ENCODE peak calls at places on chromosomes 5 and 9, in seven cellular contexts. One of them, this sample, is unnamed.

GRCh38 chr5:80592761-80593160 is 22.7 kb upstream of the ANKRD34B start:
- DNase-seq in tibial artery: no peak
- DNase-seq in heart left ventricle: no peak
- DNase-seq in adrenal gland: no peak
- DNase-seq in stomach: no peak
- DNase-seq in cardiac muscle cell: no peak
- DNase-seq in lung: no peak
- DNase-seq in this sample: no peak

GRCh38 chr5:147673276-147673675 is 109.3 kb downstream of the JAKMIP2 start:
- DNase-seq in tibial artery: no peak
- DNase-seq in heart left ventricle: peak; percentile 45
- DNase-seq in adrenal gland: no peak
- DNase-seq in stomach: no peak
- DNase-seq in cardiac muscle cell: no peak
- DNase-seq in lung: no peak
- DNase-seq in this sample: no peak

GRCh38 chr9:129557192-129558036 is 63.5 kb downstream of the C9orf50 start:
- DNase-seq in tibial artery: no peak
- DNase-seq in heart left ventricle: no peak
- DNase-seq in adrenal gland: no peak
- DNase-seq in stomach: peak; percentile 47
- DNase-seq in cardiac muscle cell: peak; percentile 39
- DNase-seq in lung: no peak
- DNase-seq in this sample: no peak

GRCh38 chr5:124285733-124286132 is 460.7 kb downstream of the ZNF608 start:
- DNase-seq in tibial artery: no peak
- DNase-seq in heart left ventricle: no peak
- DNase-seq in adrenal gland: no peak
- DNase-seq in stomach: no peak
- DNase-seq in cardiac muscle cell: no peak
- DNase-seq in lung: no peak
- DNase-seq in this sample: no peak

GRCh38 chr5:169970911-169971436 is 9.3 kb downstream of the INSYN2B start:
- DNase-seq in tibial artery: no peak
- DNase-seq in heart left ventricle: peak; percentile 44
- DNase-seq in adrenal gland: peak; percentile 35
- DNase-seq in stomach: no peak
- DNase-seq in cardiac muscle cell: peak; percentile 74
- DNase-seq in lung: no peak
- DNase-seq in this sample: no peak

GRCh38 chr5:135544666-135545045 is 8.9 kb upstream of the NEUROG1 start:
- DNase-seq in tibial artery: no peak
- DNase-seq in heart left ventricle: no peak
- DNase-seq in adrenal gland: no peak
- DNase-seq in stomach: no peak
- DNase-seq in cardiac muscle cell: no peak
- DNase-seq in lung: no peak
- DNase-seq in this sample: no peak

GRCh38 chr9:111926421-111926875 is 29.8 kb downstream of the UGCG start:
- DNase-seq in tibial artery: peak; percentile 67
- DNase-seq in heart left ventricle: peak; percentile 60
- DNase-seq in adrenal gland: no peak
- DNase-seq in stomach: no peak
- DNase-seq in cardiac muscle cell: peak; percentile 90
- DNase-seq in lung: no peak
- DNase-seq in this sample: peak; percentile 24

GRCh38 chr9:107044872-107045271 is 181.9 kb downstream of the ZNF462 start:
- DNase-seq in tibial artery: no peak
- DNase-seq in heart left ventricle: no peak
- DNase-seq in adrenal gland: no peak
- DNase-seq in stomach: no peak
- DNase-seq in cardiac muscle cell: no peak
- DNase-seq in lung: no peak
- DNase-seq in this sample: no peak

GRCh38 chr9:91766301-91766700 is 183.7 kb downstream of the ROR2 start:
- DNase-seq in tibial artery: no peak
- DNase-seq in heart left ventricle: no peak
- DNase-seq in adrenal gland: no peak
- DNase-seq in stomach: no peak
- DNase-seq in cardiac muscle cell: no peak
- DNase-seq in lung: no peak
- DNase-seq in this sample: no peak

GRCh38 chr9:35515766-35516165 is 25.9 kb downstream of the RUSC2 start:
- DNase-seq in tibial artery: no peak
- DNase-seq in heart left ventricle: no peak
- DNase-seq in adrenal gland: no peak
- DNase-seq in stomach: no peak
- DNase-seq in cardiac muscle cell: peak; percentile 51
- DNase-seq in lung: no peak
- DNase-seq in this sample: no peak

GRCh38 chr9:131739192-131739961 is 499 bp downstream of the RAPGEF1 start:
- DNase-seq in tibial artery: peak; percentile 75
- DNase-seq in heart left ventricle: peak; percentile 65
- DNase-seq in adrenal gland: peak; percentile 50
- DNase-seq in stomach: peak; percentile 57
- DNase-seq in cardiac muscle cell: peak; percentile 37
- DNase-seq in lung: no peak
- DNase-seq in this sample: peak; percentile 39

GRCh38 chr9:125493384-125493783 is 213.6 kb downstream of the MAPKAP1 start:
- DNase-seq in tibial artery: no peak
- DNase-seq in heart left ventricle: no peak
- DNase-seq in adrenal gland: no peak
- DNase-seq in stomach: peak; percentile 34
- DNase-seq in cardiac muscle cell: no peak
- DNase-seq in lung: no peak
- DNase-seq in this sample: no peak

GRCh38 chr9:113957778-113958430 is 81.8 kb downstream of the ZNF618 start:
- DNase-seq in tibial artery: no peak
- DNase-seq in heart left ventricle: no peak
- DNase-seq in adrenal gland: peak; percentile 44
- DNase-seq in stomach: no peak
- DNase-seq in cardiac muscle cell: peak; percentile 86
- DNase-seq in lung: no peak
- DNase-seq in this sample: no peak

GRCh38 chr5:1737790-1738405 is 61.7 kb downstream of the MRPL36 start:
- DNase-seq in tibial artery: no peak
- DNase-seq in heart left ventricle: no peak
- DNase-seq in adrenal gland: no peak
- DNase-seq in stomach: peak; percentile 25
- DNase-seq in cardiac muscle cell: peak; percentile 33
- DNase-seq in lung: no peak
- DNase-seq in this sample: no peak

GRCh38 chr9:98861881-98862501 is 54.5 kb downstream of the GALNT12 start:
- DNase-seq in tibial artery: peak; percentile 74
- DNase-seq in heart left ventricle: no peak
- DNase-seq in adrenal gland: no peak
- DNase-seq in stomach: no peak
- DNase-seq in cardiac muscle cell: peak; percentile 77
- DNase-seq in lung: no peak
- DNase-seq in this sample: no peak

GRCh38 chr5:44809956-44810276 is 1.2 kb downstream of the MRPS30 start:
- DNase-seq in tibial artery: no peak
- DNase-seq in heart left ventricle: no peak
- DNase-seq in adrenal gland: no peak
- DNase-seq in stomach: no peak
- DNase-seq in cardiac muscle cell: no peak
- DNase-seq in lung: no peak
- DNase-seq in this sample: no peak

GRCh38 chr5:9015250-9015936 is 530.5 kb downstream of the SEMA5A start:
- DNase-seq in tibial artery: no peak
- DNase-seq in heart left ventricle: no peak
- DNase-seq in adrenal gland: no peak
- DNase-seq in stomach: no peak
- DNase-seq in cardiac muscle cell: peak; percentile 55
- DNase-seq in lung: no peak
- DNase-seq in this sample: no peak

GRCh38 chr9:126151031-126151670 is 175.5 kb upstream of the MVB12B start:
- DNase-seq in tibial artery: peak; percentile 43
- DNase-seq in heart left ventricle: no peak
- DNase-seq in adrenal gland: no peak
- DNase-seq in stomach: peak; percentile 21
- DNase-seq in cardiac muscle cell: peak; percentile 6
- DNase-seq in lung: peak; percentile 47
- DNase-seq in this sample: no peak

GRCh38 chr5:95283761-95284511 is 958 bp downstream of the MCTP1 start:
- DNase-seq in tibial artery: no peak
- DNase-seq in heart left ventricle: peak; percentile 33
- DNase-seq in adrenal gland: no peak
- DNase-seq in stomach: peak; percentile 53
- DNase-seq in cardiac muscle cell: peak; percentile 8
- DNase-seq in lung: peak; percentile 49
- DNase-seq in this sample: no peak

GRCh38 chr5:166624573-166624972 is 1666.9 kb upstream of the WWC1 start:
- DNase-seq in tibial artery: no peak
- DNase-seq in heart left ventricle: no peak
- DNase-seq in adrenal gland: no peak
- DNase-seq in stomach: no peak
- DNase-seq in cardiac muscle cell: peak; percentile 44
- DNase-seq in lung: no peak
- DNase-seq in this sample: no peak

DNA sequence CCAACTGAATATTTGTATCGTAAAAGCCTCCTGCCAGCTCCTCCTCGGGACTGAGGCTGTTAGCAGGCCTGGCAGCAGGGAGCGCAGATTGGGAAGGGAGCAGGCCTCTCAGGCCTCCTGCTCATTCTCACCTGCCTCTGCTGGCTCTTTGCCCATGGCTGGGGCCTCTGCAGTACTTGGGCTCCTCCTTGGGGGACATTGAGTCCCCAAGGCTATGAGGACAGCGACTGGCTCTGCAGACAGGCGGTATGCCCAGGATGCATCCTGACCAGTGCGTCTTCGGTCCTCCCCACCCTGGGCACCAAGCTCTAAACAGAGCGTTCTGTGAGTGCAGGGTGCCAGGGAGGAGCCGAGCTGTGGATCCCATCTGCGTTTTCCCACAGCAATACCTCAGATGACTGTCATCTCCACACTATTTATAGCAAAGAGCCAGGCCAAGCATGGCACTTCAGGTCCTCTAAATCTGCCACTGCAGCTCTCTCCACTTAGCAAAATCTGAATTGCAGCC is 38.7 kb downstream of the TSTD2 start:
- DNase-seq in tibial artery: no peak
- DNase-seq in heart left ventricle: peak; percentile 80
- DNase-seq in adrenal gland: no peak
- DNase-seq in stomach: no peak
- DNase-seq in cardiac muscle cell: no peak
- DNase-seq in lung: no peak
- DNase-seq in this sample: no peak
- H3K27ac ChIP-seq in tibial artery: peak overlapping the region; percentile 78
- H3K27ac ChIP-seq in heart left ventricle: peak overlapping the region; percentile 66
- H3K27ac ChIP-seq in adrenal gland: no peak overlapping the region
- H3K27ac ChIP-seq in stomach: peak overlapping the region; percentile 35
- H3K27ac ChIP-seq in cardiac muscle cell: peak overlapping the region; percentile 94
- H3K27ac ChIP-seq in lung: no peak overlapping the region
- H3K27ac ChIP-seq in this sample: no peak overlapping the region

GRCh38 chr9:137955224-137955570 is 77.6 kb downstream of the CACNA1B start:
- DNase-seq in tibial artery: no peak
- DNase-seq in heart left ventricle: no peak
- DNase-seq in adrenal gland: no peak
- DNase-seq in stomach: no peak
- DNase-seq in cardiac muscle cell: no peak
- DNase-seq in lung: no peak
- DNase-seq in this sample: no peak

GRCh38 chr9:137956688-137957385 is 79.3 kb downstream of the CACNA1B start:
- DNase-seq in tibial artery: no peak
- DNase-seq in heart left ventricle: peak; percentile 8
- DNase-seq in adrenal gland: no peak
- DNase-seq in stomach: no peak
- DNase-seq in cardiac muscle cell: no peak
- DNase-seq in lung: no peak
- DNase-seq in this sample: no peak

GRCh38 chr9:137953683-137954438 is 76.3 kb downstream of the CACNA1B start:
- DNase-seq in tibial artery: peak; percentile 62
- DNase-seq in heart left ventricle: peak; percentile 13
- DNase-seq in adrenal gland: no peak
- DNase-seq in stomach: no peak
- DNase-seq in cardiac muscle cell: no peak
- DNase-seq in lung: no peak
- DNase-seq in this sample: no peak

GRCh38 chr9:137956039-137956438 is 78.5 kb downstream of the CACNA1B start:
- DNase-seq in tibial artery: no peak
- DNase-seq in heart left ventricle: no peak
- DNase-seq in adrenal gland: no peak
- DNase-seq in stomach: no peak
- DNase-seq in cardiac muscle cell: no peak
- DNase-seq in lung: no peak
- DNase-seq in this sample: no peak

GRCh38 chr9:137955586-137955985 is 78.0 kb downstream of the CACNA1B start:
- DNase-seq in tibial artery: no peak
- DNase-seq in heart left ventricle: peak; percentile 9
- DNase-seq in adrenal gland: no peak
- DNase-seq in stomach: no peak
- DNase-seq in cardiac muscle cell: no peak
- DNase-seq in lung: no peak
- DNase-seq in this sample: no peak
- H3K27me3 ChIP-seq in tibial artery: no peaks in the 10 kb centered on the region
- H3K27me3 ChIP-seq in heart left ventricle: peaks cover 8% of the 10 kb centered on the region
- H3K27me3 ChIP-seq in adrenal gland: no peaks in the 10 kb centered on the region
- H3K27me3 ChIP-seq in stomach: peaks cover 17% of the 10 kb centered on the region
- H3K27me3 ChIP-seq in cardiac muscle cell: no peaks in the 10 kb centered on the region
- H3K27me3 ChIP-seq in lung: peaks cover 4% of the 10 kb centered on the region
- H3K27me3 ChIP-seq in this sample: no peaks in the 10 kb centered on the region

GRCh38 chr5:132463808-132464154 is 26.8 kb downstream of the IRF1 start:
- DNase-seq in tibial artery: no peak
- DNase-seq in heart left ventricle: no peak
- DNase-seq in adrenal gland: no peak
- DNase-seq in stomach: no peak
- DNase-seq in cardiac muscle cell: no peak
- DNase-seq in lung: no peak
- DNase-seq in this sample: no peak
- H3K4me1 ChIP-seq in tibial artery: peaks cover 32% of the 10 kb centered on the region
- H3K4me1 ChIP-seq in heart left ventricle: peaks cover 70% of the 10 kb centered on the region
- H3K4me1 ChIP-seq in adrenal gland: peaks cover 20% of the 10 kb centered on the region
- H3K4me1 ChIP-seq in stomach: peaks cover 96% of the 10 kb centered on the region
- H3K4me1 ChIP-seq in cardiac muscle cell: no peaks in the 10 kb centered on the region
- H3K4me1 ChIP-seq in lung: peaks cover 48% of the 10 kb centered on the region
- H3K4me1 ChIP-seq in this sample: peaks cover 95% of the 10 kb centered on the region

GRCh38 chr9:133339641-133340040 is 3.7 kb upstream of the SURF6 start:
- DNase-seq in tibial artery: no peak
- DNase-seq in heart left ventricle: no peak
- DNase-seq in adrenal gland: peak; percentile 83
- DNase-seq in stomach: no peak
- DNase-seq in cardiac muscle cell: no peak
- DNase-seq in lung: no peak
- DNase-seq in this sample: no peak

GRCh38 chr9:133341369-133342082 is 5.5 kb upstream of the SURF6 start:
- DNase-seq in tibial artery: no peak
- DNase-seq in heart left ventricle: peak; percentile 79
- DNase-seq in adrenal gland: peak; percentile 43
- DNase-seq in stomach: no peak
- DNase-seq in cardiac muscle cell: no peak
- DNase-seq in lung: peak; percentile 63
- DNase-seq in this sample: no peak

GRCh38 chr9:133342083-133342406 is 5.9 kb downstream of the MED22 start:
- DNase-seq in tibial artery: no peak
- DNase-seq in heart left ventricle: no peak
- DNase-seq in adrenal gland: no peak
- DNase-seq in stomach: no peak
- DNase-seq in cardiac muscle cell: no peak
- DNase-seq in lung: no peak
- DNase-seq in this sample: no peak

GRCh38 chr9:133340916-133341315 is 4.9 kb upstream of the SURF6 start:
- DNase-seq in tibial artery: no peak
- DNase-seq in heart left ventricle: no peak
- DNase-seq in adrenal gland: no peak
- DNase-seq in stomach: no peak
- DNase-seq in cardiac muscle cell: no peak
- DNase-seq in lung: no peak
- DNase-seq in this sample: no peak

GRCh38 chr9:133340256-133340655 is 4.3 kb upstream of the SURF6 start:
- DNase-seq in tibial artery: no peak
- DNase-seq in heart left ventricle: no peak
- DNase-seq in adrenal gland: no peak
- DNase-seq in stomach: no peak
- DNase-seq in cardiac muscle cell: no peak
- DNase-seq in lung: no peak
- DNase-seq in this sample: no peak
- H3K27ac ChIP-seq in tibial artery: no peak overlapping the region
- H3K27ac ChIP-seq in heart left ventricle: no peak overlapping the region
- H3K27ac ChIP-seq in adrenal gland: peak overlapping the region; percentile 12
- H3K27ac ChIP-seq in stomach: no peak overlapping the region
- H3K27ac ChIP-seq in cardiac muscle cell: no peak overlapping the region
- H3K27ac ChIP-seq in lung: peak overlapping the region; percentile 17
- H3K27ac ChIP-seq in this sample: no peak overlapping the region

This sample was measured in CD8-positive, alpha-beta memory T cell.